ENCODE peak calls at places on chromosomes 12 and 14, in eight cellular contexts. One of them, this sample, is unnamed.
A peak's percentile ranks its signal among the peaks of the same experiment; 100 is the strongest.

GRCh38 chr12:130097798-130098255 is 64.4 kb upstream of the FZD10 start:
- DNase-seq in left lung: no peak
- DNase-seq in cardiac muscle cell: no peak
- DNase-seq in esophagus muscularis mucosa: no peak
- DNase-seq in A549: no peak
- DNase-seq in mucosa of descending colon: no peak
- DNase-seq in PC-9: no peak
- DNase-seq in spleen: no peak
- DNase-seq in this sample: no peak

GRCh38 chr14:67943947-67944346 is 124.4 kb downstream of the RAD51B start:
- DNase-seq in PC-9: peak; percentile 67
- DNase-seq in A549: peak; percentile 92
- DNase-seq in mucosa of descending colon: no peak
- DNase-seq in esophagus muscularis mucosa: no peak
- DNase-seq in spleen: no peak
- DNase-seq in cardiac muscle cell: peak; percentile 95
- DNase-seq in left lung: no peak
- DNase-seq in this sample: peak; percentile 97

GRCh38 chr14:73221945-73222344 is 15.4 kb upstream of the PAPLN start:
- DNase-seq in PC-9: no peak
- DNase-seq in spleen: no peak
- DNase-seq in A549: no peak
- DNase-seq in mucosa of descending colon: no peak
- DNase-seq in left lung: no peak
- DNase-seq in esophagus muscularis mucosa: no peak
- DNase-seq in cardiac muscle cell: no peak
- DNase-seq in this sample: peak; percentile 52

GRCh38 chr12:1606021-1606622 is 11.7 kb upstream of the FBXL14 start:
- DNase-seq in esophagus muscularis mucosa: peak; percentile 95
- DNase-seq in PC-9: peak; percentile 94
- DNase-seq in cardiac muscle cell: peak; percentile 91
- DNase-seq in mucosa of descending colon: peak; percentile 91
- DNase-seq in spleen: peak; percentile 89
- DNase-seq in left lung: peak; percentile 97
- DNase-seq in A549: peak; percentile 87
- DNase-seq in this sample: peak; percentile 59

GRCh38 chr14:59905193-59905592 is 14.8 kb upstream of the LRRC9 start:
- DNase-seq in left lung: no peak
- DNase-seq in cardiac muscle cell: no peak
- DNase-seq in esophagus muscularis mucosa: no peak
- DNase-seq in A549: no peak
- DNase-seq in PC-9: no peak
- DNase-seq in mucosa of descending colon: no peak
- DNase-seq in spleen: no peak
- DNase-seq in this sample: no peak

GRCh38 chr12:121128908-121129704 is 3.6 kb upstream of the P2RX7 start:
- DNase-seq in esophagus muscularis mucosa: peak; percentile 93
- DNase-seq in mucosa of descending colon: peak; percentile 71
- DNase-seq in A549: peak; percentile 55
- DNase-seq in PC-9: no peak
- DNase-seq in cardiac muscle cell: peak; percentile 79
- DNase-seq in spleen: peak; percentile 90
- DNase-seq in left lung: no peak
- DNase-seq in this sample: no peak

GRCh38 chr12:28374556-28374955 is 184.3 kb downstream of the CCDC91 start:
- DNase-seq in esophagus muscularis mucosa: no peak
- DNase-seq in A549: no peak
- DNase-seq in mucosa of descending colon: no peak
- DNase-seq in left lung: no peak
- DNase-seq in cardiac muscle cell: peak; percentile 11
- DNase-seq in spleen: no peak
- DNase-seq in PC-9: no peak
- DNase-seq in this sample: peak; percentile 51

GRCh38 chr14:22685467-22685866 is 41.3 kb upstream of the OR6J1 start:
- DNase-seq in spleen: no peak
- DNase-seq in left lung: no peak
- DNase-seq in PC-9: no peak
- DNase-seq in esophagus muscularis mucosa: no peak
- DNase-seq in cardiac muscle cell: no peak
- DNase-seq in mucosa of descending colon: no peak
- DNase-seq in A549: no peak
- DNase-seq in this sample: no peak

DNA sequence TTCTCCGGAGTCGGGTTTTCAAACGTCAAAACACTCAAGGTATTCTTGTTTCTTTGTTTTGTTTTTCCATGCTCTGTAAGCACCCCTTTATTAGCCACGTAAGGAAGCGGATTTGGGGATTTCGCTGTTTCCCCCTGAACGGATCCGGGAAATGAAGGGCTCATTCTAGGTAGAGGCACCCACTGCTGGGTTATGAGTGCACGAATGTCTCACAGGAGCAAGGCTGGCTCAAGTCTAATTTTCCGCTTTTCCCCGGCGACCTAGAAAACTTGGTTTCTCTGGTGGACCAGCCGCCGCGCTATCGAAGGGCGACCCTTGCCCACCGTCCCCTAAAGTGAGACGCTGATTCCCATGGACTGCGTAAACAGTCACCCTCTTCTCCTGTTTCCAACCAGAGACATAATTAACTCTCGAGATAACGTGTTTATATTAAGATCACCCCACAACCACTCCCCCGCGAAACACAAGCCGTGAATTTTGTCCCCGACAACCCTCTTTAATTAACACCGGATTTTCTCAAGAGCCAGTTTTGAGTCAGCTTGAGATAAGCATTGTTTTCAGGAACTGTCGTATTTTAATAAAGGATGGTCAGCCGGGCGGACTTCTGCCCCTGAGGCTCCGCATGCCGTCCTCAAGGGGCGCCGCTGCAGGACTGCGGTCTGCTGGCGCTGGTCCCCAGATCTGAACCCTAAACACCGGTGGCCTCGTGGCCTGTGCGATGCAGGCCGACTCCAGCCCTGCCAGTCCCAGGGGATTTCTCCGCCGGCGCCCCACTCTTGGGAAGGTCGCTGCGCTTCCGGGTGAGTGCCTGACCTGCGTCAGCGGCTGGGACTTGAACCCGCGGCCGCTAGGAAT is 523 bp upstream of the ABCC9 start:
- DNase-seq in left lung: peak; percentile 81
- DNase-seq in cardiac muscle cell: peak; percentile 58
- DNase-seq in A549: no peak
- DNase-seq in mucosa of descending colon: peak; percentile 54
- DNase-seq in spleen: peak; percentile 72
- DNase-seq in esophagus muscularis mucosa: no peak
- DNase-seq in PC-9: no peak
- DNase-seq in this sample: peak; percentile 69
- H3K4me3 ChIP-seq in left lung: peak overlapping the region; percentile 41
- H3K4me3 ChIP-seq in cardiac muscle cell: peak overlapping the region; percentile 43
- H3K4me3 ChIP-seq in A549: peak overlapping the region; percentile 36
- H3K4me3 ChIP-seq in mucosa of descending colon: no peak overlapping the region
- H3K4me3 ChIP-seq in spleen: no peak overlapping the region
- H3K4me3 ChIP-seq in esophagus muscularis mucosa: peak overlapping the region; percentile 62
- H3K4me3 ChIP-seq in PC-9: no peak overlapping the region
- H3K4me3 ChIP-seq in this sample: peak overlapping the region; percentile 84

DNA sequence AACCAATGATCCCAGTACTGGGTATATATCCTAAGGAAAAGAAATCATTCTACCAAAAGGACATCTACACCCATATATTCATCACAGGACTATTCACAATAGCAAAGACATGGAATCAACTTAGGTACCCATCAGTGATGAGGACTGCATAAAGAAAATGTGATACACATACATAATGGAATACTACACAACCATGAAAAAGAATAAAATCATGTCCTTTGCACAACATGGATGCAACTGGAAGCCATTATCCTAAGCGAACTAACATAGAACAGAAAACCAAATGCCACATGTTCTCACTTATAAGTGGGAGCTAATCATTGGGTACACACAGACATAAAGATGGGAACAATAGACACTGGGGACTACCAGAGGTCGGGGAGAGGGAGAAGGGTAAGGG is 86.0 kb upstream of the LGR5 start:
- DNase-seq in PC-9: no peak
- DNase-seq in mucosa of descending colon: no peak
- DNase-seq in cardiac muscle cell: no peak
- DNase-seq in A549: no peak
- DNase-seq in left lung: no peak
- DNase-seq in spleen: no peak
- DNase-seq in esophagus muscularis mucosa: no peak
- DNase-seq in this sample: no peak
- H3K4me1 ChIP-seq in PC-9: no peaks in the 10 kb centered on the region
- H3K4me1 ChIP-seq in mucosa of descending colon: no peaks in the 10 kb centered on the region
- H3K4me1 ChIP-seq in cardiac muscle cell: no peaks in the 10 kb centered on the region
- H3K4me1 ChIP-seq in A549: no peaks in the 10 kb centered on the region
- H3K4me1 ChIP-seq in left lung: no peaks in the 10 kb centered on the region
- H3K4me1 ChIP-seq in spleen: no peaks in the 10 kb centered on the region
- H3K4me1 ChIP-seq in esophagus muscularis mucosa: no peaks in the 10 kb centered on the region
- H3K4me1 ChIP-seq in this sample: no peaks in the 10 kb centered on the region

GRCh38 chr14:104753528-104754212 is 723 bp downstream of the SIVA1 start:
- DNase-seq in left lung: peak; percentile 86
- DNase-seq in A549: no peak
- DNase-seq in mucosa of descending colon: no peak
- DNase-seq in PC-9: no peak
- DNase-seq in esophagus muscularis mucosa: no peak
- DNase-seq in spleen: no peak
- DNase-seq in cardiac muscle cell: no peak
- DNase-seq in this sample: peak; percentile 53
- H3K4me3 ChIP-seq in left lung: peak overlapping the region; percentile 94
- H3K4me3 ChIP-seq in A549: peak overlapping the region; percentile 100
- H3K4me3 ChIP-seq in mucosa of descending colon: peak overlapping the region; percentile 85
- H3K4me3 ChIP-seq in PC-9: peak overlapping the region; percentile 61
- H3K4me3 ChIP-seq in esophagus muscularis mucosa: peak overlapping the region; percentile 77
- H3K4me3 ChIP-seq in spleen: peak overlapping the region; percentile 97
- H3K4me3 ChIP-seq in cardiac muscle cell: peak overlapping the region; percentile 53
- H3K4me3 ChIP-seq in this sample: peak overlapping the region; percentile 96

DNA sequence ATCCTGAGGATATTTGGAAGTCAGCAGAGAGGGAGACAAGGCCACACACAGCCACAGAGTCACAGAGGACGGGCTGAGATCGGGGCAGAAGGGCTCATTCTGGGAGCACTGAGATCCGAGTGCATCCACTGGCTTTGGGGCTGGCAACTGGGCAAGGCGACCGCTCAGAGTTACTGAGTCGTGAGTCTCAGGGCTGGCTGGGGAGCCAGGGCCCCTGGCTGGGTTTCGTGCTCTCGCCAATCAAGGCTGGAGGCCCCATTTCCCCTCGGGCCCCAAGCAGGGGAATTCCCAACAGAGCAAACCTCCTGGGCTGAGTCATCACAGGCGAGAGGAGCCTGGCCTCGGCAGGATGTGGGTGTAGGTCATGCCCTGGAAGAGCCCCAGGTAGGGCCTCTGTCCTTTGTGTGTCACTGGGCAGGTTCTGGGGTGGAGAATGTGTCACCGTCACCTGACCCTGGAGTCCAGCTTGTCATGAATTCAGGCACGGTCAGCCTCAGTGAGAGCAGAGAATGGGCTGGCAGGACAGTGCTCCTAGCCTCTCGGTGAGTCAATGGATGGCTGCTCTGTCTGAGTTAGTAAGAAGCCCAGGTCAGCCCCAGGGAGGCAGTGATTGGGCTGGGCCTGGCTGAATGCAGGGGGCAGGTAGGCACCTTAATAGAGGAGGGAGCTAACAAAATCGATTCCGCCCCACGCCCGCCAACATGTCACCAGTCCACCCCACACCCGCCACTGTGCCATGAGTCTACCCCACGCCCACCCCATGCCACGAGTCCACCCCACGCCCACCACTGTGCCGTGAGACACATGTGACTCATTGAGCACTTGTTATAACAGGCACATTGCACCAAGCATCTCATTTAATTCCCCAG is 16.9 kb downstream of the ASB2 start:
- DNase-seq in A549: peak; percentile 85
- DNase-seq in left lung: peak; percentile 89
- DNase-seq in cardiac muscle cell: peak; percentile 85
- DNase-seq in spleen: peak; percentile 94
- DNase-seq in esophagus muscularis mucosa: no peak
- DNase-seq in PC-9: peak; percentile 97
- DNase-seq in mucosa of descending colon: peak; percentile 73
- DNase-seq in this sample: peak; percentile 92
- H3K4me1 ChIP-seq in A549: peaks cover 22% of the 10 kb centered on the region
- H3K4me1 ChIP-seq in left lung: peaks cover 7% of the 10 kb centered on the region
- H3K4me1 ChIP-seq in cardiac muscle cell: peaks cover 51% of the 10 kb centered on the region
- H3K4me1 ChIP-seq in spleen: peaks cover 71% of the 10 kb centered on the region
- H3K4me1 ChIP-seq in esophagus muscularis mucosa: peaks cover 64% of the 10 kb centered on the region
- H3K4me1 ChIP-seq in PC-9: peaks cover 45% of the 10 kb centered on the region
- H3K4me1 ChIP-seq in mucosa of descending colon: peaks cover 12% of the 10 kb centered on the region
- H3K4me1 ChIP-seq in this sample: peaks cover 11% of the 10 kb centered on the region

GRCh38 chr14:102922490-102923200 is at the start of gene AMN:
- DNase-seq in A549: peak; percentile 27
- DNase-seq in mucosa of descending colon: peak; percentile 92
- DNase-seq in left lung: peak; percentile 82
- DNase-seq in esophagus muscularis mucosa: no peak
- DNase-seq in cardiac muscle cell: peak; percentile 21
- DNase-seq in PC-9: no peak
- DNase-seq in spleen: peak; percentile 77
- DNase-seq in this sample: peak; percentile 41

GRCh38 chr14:102924632-102925588 is 2.4 kb downstream of the AMN start:
- DNase-seq in mucosa of descending colon: no peak
- DNase-seq in PC-9: no peak
- DNase-seq in A549: no peak
- DNase-seq in left lung: peak; percentile 61
- DNase-seq in esophagus muscularis mucosa: no peak
- DNase-seq in spleen: no peak
- DNase-seq in cardiac muscle cell: no peak
- DNase-seq in this sample: no peak

GRCh38 chr14:102925646-102926045 is 3.2 kb downstream of the AMN start:
- DNase-seq in cardiac muscle cell: no peak
- DNase-seq in mucosa of descending colon: no peak
- DNase-seq in PC-9: no peak
- DNase-seq in A549: no peak
- DNase-seq in left lung: peak; percentile 53
- DNase-seq in spleen: no peak
- DNase-seq in esophagus muscularis mucosa: no peak
- DNase-seq in this sample: no peak

GRCh38 chr14:102923920-102924486 is 1.5 kb downstream of the AMN start:
- DNase-seq in esophagus muscularis mucosa: no peak
- DNase-seq in spleen: no peak
- DNase-seq in cardiac muscle cell: no peak
- DNase-seq in PC-9: no peak
- DNase-seq in left lung: peak; percentile 42
- DNase-seq in mucosa of descending colon: peak; percentile 60
- DNase-seq in A549: no peak
- DNase-seq in this sample: no peak

DNA sequence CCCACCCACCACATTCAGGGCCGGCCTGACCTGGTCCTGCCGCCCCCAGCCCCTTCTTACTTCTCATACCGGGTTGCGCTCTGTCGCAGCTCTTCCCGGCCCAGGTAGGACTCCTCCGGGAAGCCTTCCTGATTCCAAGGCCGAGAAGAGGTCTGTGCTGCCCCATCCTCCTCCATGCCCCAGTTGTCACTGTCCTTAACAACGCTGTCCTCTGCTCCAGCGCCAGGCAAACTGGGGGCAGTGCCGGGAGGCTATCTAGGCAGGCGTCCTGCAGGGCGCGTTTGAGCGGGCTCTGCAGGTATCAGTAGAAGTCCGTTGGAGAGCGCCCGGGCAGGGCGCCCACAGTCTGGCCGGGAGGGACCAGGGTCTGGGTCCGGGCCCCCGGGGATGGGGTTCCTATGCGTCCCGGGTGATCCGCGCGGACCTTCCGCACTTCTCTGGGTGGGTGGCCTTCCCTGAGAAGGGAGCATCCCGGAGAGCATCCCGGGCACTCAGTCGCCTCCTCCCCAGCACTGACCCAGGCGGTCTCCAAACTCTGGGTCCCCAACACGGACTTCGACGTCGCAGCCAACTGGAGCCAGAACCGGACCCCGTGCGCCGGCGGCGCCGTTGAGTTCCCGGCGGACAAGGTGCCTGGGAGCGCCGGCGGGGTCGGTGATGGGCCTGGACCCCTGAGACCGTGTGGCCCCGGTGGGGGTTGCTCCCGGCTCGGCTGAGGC is 897 bp downstream of the AMN start:
- DNase-seq in cardiac muscle cell: no peak
- DNase-seq in mucosa of descending colon: peak; percentile 69
- DNase-seq in esophagus muscularis mucosa: no peak
- DNase-seq in PC-9: no peak
- DNase-seq in spleen: no peak
- DNase-seq in A549: no peak
- DNase-seq in left lung: peak; percentile 78
- DNase-seq in this sample: peak; percentile 13
- H3K4me3 ChIP-seq in cardiac muscle cell: no peak overlapping the region
- H3K4me3 ChIP-seq in mucosa of descending colon: peak overlapping the region; percentile 36
- H3K4me3 ChIP-seq in esophagus muscularis mucosa: peak overlapping the region; percentile 27
- H3K4me3 ChIP-seq in PC-9: no peak overlapping the region
- H3K4me3 ChIP-seq in spleen: peak overlapping the region; percentile 7
- H3K4me3 ChIP-seq in A549: peak overlapping the region; percentile 47
- H3K4me3 ChIP-seq in left lung: peak overlapping the region; percentile 26
- H3K4me3 ChIP-seq in this sample: peak overlapping the region; percentile 65